ENCODE peak calls at places on chromosomes 11 and 22, in seven cellular contexts. G, L, E, V, N, A and I are unnamed samples. For H3K4me1, the result is how much of the 10 kb centered on the place peaks cover.

GRCh38 chr11:78061088-78061920 is 2.4 kb upstream of the THRSP start:
- DNase-seq in V (no peak), A (no peak), G (no peak), L (no peak), E (no peak), N (no peak), I (no peak)

GRCh38 chr22:19844423-19845368 is 10.0 kb downstream of the GNB1L start:
- DNase-seq in E (no peak), L (no peak), A (peak), G (peak), V (peak), N (no peak), I (no peak)

GRCh38 chr11:74809820-74810219 is 61.2 kb downstream of the RNF169 start:
- DNase-seq in L (no peak), E (no peak), G (no peak), V (no peak), N (no peak), A (no peak), I (no peak)

GRCh38 chr11:119373917-119374631 is 7.4 kb downstream of the USP2 start:
- DNase-seq in N (peak), G (peak), L (peak), V (no peak), E (no peak), A (peak), I (no peak)

GRCh38 chr22:42747701-42748513 is 27.2 kb upstream of the A4GALT start:
- DNase-seq in E (no peak), N (no peak), A (no peak), L (peak), G (no peak), V (no peak), I (no peak)

GRCh38 chr11:61771995-61772455 is 19.6 kb downstream of the MYRF start:
- DNase-seq in V (no peak), G (no peak), L (peak), N (no peak), A (no peak), E (no peak), I (no peak)

GRCh38 chr11:118913411-118914125 is 12.2 kb downstream of the BCL9L start:
- DNase-seq in G (no peak), N (peak), L (peak), E (no peak), A (no peak), V (peak), I (peak)

GRCh38 chr22:37075046-37075445 is 23.5 kb downstream of the KCTD17 start:
- DNase-seq in A (no peak), N (no peak), L (no peak), G (no peak), V (no peak), E (no peak), I (no peak)

GRCh38 chr11:71505001-71505400 is 22.1 kb upstream of the KRTAP5-7 start:
- DNase-seq in G (no peak), A (no peak), L (no peak), V (no peak), E (no peak), N (no peak), I (no peak)

GRCh38 chr11:7522106-7522505 is 8.3 kb downstream of the PPFIBP2 start:
- DNase-seq in N (no peak), V (no peak), E (no peak), L (no peak), G (no peak), A (no peak), I (no peak)

GRCh38 chr22:37012956-37013355 is 6.3 kb downstream of the TST start:
- DNase-seq in E (no peak), L (no peak), A (no peak), V (no peak), G (no peak), N (no peak), I (no peak)

GRCh38 chr22:43946391-43946680 is 8.9 kb upstream of the SAMM50 start:
- DNase-seq in A (no peak), N (no peak), G (no peak), L (peak), E (no peak), V (no peak), I (no peak)

GRCh38 chr11:10906521-10906920 is 48.7 kb upstream of the ZBED5 start:
- DNase-seq in G (no peak), V (no peak), E (no peak), A (no peak), N (no peak), L (no peak), I (no peak)

DNA sequence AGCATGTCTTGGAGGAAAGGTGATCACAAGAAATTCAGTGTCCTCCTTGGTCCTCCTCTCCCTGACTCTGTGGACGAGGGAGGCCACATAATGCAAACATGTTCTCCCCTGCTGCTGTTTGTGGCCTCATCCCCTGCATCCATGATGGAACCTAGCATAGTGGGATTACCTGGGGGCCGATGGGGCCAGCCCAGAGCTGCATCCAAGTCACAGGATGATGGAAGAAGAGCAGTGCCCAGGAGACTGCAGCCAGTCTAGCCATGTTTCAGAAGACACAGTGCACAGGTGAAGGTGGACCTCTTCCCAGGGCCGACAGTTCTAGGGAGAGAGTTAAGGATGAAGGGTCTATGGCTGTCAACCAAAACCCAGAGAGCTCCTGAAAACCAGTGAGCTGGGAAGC is 213.6 kb upstream of the B3GAT1 start:
- DNase-seq in A (no peak), N (no peak), E (no peak), L (no peak), G (no peak), V (no peak), I (no peak)
- TF ChIP-seq CTCF in A (no peak), N (no peak), E (no peak), L (no peak), G (no peak), V (no peak), I (no peak)

DNA sequence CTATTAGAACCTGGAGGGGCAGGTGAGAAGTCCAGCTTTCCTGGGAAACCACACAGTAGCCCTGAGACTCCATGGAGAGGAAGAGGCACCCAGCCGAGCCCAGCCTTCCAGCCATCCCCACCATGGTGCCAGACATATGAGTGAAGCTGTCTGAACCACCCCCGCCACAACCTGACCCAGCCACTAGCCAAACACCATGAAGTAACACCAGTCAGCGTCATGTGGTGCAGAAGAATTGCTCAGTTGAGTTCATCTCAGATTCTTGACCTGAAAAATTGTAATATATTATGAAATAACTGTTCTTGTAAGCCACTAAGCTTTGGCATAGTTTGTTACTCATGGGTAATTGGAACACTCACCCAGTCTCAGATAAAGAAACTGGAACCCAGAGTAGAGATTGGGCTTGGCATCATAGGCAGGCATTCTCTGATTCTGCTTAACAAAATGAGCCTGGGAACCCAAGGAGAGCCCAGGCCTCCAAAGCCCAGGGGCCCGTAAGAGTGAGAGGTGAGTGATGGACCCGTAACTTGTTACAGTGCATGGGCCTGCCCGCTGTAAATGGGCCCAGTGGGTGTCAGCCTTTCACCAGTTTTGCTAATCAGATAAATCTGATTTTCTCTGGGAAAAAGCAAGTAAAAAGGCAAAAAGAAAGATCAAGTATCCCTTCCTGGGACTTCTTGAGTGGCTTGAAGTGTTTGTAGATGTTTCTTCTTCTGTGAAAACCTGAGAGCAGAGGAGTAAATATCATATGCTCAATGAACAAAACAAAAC is 305.5 kb downstream of the DDX10 start:
- DNase-seq in V (no peak), A (no peak), E (no peak), N (no peak), G (no peak), L (no peak), I (no peak)
- H3K27ac ChIP-seq in V (no peak), A (no peak), E (no peak), N (no peak), G (no peak), L (no peak), I (no peak)

GRCh38 chr11:1920909-1921575 is 1.5 kb downstream of the TNNT3 start:
- DNase-seq in N (peak), E (no peak), L (peak), G (peak), V (peak), A (no peak), I (no peak)

GRCh38 chr11:1923201-1923956 is 3.9 kb downstream of the TNNT3 start:
- DNase-seq in G (no peak), L (no peak), E (no peak), A (no peak), N (no peak), V (peak), I (no peak)

GRCh38 chr11:1920128-1920908 is 815 bp downstream of the TNNT3 start:
- DNase-seq in N (no peak), L (peak), G (peak), E (no peak), V (peak), A (no peak), I (no peak)

GRCh38 chr11:1922411-1923113 is 3.1 kb downstream of the TNNT3 start:
- DNase-seq in A (no peak), N (peak), L (peak), E (no peak), V (peak), G (peak), I (no peak)

DNA sequence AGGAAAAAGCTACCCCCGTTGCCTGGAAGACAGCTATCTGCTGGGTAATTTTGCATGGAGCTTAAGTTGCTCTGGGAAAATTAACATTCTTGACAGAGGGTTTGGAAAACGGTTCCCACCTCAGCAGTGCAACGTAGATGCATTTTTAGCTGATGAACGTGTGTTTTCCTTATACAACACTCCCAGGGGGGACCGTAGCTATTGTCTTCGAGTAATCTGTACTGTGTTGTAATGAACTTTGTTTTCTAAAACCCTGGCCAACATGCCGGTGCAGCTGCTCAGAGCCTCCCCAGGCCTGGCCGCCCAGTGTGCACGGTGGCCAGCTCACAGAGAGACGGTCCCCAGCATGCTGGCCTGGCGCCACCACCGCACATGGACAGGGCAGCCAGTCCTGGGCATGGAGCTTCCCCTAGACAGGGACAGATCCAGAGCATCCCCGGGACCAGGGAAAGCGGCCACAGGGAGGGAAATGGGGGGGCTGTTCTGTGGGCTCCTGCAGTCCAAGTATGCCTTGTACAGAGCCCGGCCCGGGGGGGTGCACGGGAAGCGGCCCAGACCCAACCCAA is 2.2 kb downstream of the TNNT3 start:
- DNase-seq in E (no peak), N (peak), A (no peak), G (peak), V (peak), L (peak), I (no peak)
- H3K4me1 ChIP-seq in E (under half), N (under half), A (under half), G (under half), V (under half), L (under half), I (under half)

GRCh38 chr11:17564687-17565042 is 17.6 kb downstream of the OTOG start:
- DNase-seq in L (peak), G (peak), E (no peak), V (no peak), N (no peak), A (no peak), I (no peak)
- TF ChIP-seq CTCF in L (peak), G (no peak), E (peak), V (no peak), N (no peak), A (no peak), I (no peak)

GRCh38 chr11:16946477-16947282 is 67.5 kb downstream of the PLEKHA7 start:
- DNase-seq in G (no peak), E (no peak), N (no peak), V (no peak), L (peak), A (no peak), I (no peak)
- H3K27ac ChIP-seq in G (no peak), E (no peak), N (no peak), V (no peak), L (no peak), A (no peak), I (no peak)

DNA sequence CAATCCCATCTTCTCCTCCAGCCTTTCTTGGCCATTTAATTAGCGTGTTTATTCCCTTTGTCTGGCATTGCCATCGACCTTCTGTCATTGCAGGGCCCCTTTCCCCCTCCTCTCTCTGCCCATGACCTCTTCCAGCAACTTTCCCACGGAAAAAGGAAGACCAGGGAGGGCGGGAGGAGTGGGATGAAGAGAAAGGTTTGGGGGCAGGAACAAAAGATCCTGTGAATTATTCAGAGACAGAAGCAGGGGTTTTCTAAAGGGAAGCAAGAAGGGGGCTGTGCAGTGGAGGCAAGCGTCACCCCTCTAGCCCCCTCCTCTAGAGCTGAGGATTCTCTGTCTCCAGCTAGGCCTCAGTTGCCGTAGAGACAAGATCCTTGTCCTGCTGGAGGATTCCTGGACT is 12.9 kb downstream of the DTX4 start:
- DNase-seq in A (no peak), N (no peak), L (no peak), V (no peak), G (no peak), E (no peak), I (no peak)
- H3K4me1 ChIP-seq in A (under half), N (under half), L (under half), V (under half), G (under half), E (under half), I (under half)

DNA sequence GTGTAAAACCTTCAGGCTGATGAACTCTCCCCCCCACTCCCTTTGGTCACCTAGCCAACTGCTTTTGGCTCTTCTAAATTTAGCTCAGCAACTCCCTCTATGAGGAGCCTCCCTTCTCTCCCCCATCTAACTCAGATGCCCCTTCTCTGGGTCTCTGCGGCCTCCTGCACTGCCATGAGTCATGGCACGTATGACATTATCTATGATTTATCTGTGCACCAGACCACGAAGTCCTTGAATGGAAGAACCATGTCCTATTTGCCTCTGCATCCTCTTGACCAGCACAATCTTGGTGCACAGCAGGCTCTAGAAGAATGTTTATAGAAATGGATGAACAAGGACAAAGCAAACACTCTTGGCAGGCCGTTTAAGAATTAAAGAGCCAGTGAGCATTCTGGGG is 46.0 kb downstream of the RPL27A start:
- DNase-seq in L (no peak), N (peak), A (no peak), E (no peak), V (no peak), G (no peak), I (no peak)
- TF ChIP-seq CTCF in L (no peak), N (no peak), A (no peak), E (no peak), V (no peak), G (no peak), I (no peak)